ENCODE peak calls at places on chromosomes 2 and 18, in nine cellular contexts. V is A549, W is GM23338, Q is HCT116, S is GM12878, A is HepG2, Z is Panc1, J is K562, R is SK-N-SH. D is an unnamed sample.

GRCh38 chr2:54166121-54166773 is 50.8 kb downstream of the ACYP2 start:
- DNase-seq in V (no peak), Q (no peak), R (no peak), J (no peak), S (no peak), W (no peak), Z (no peak), A (no peak), D (no peak)

GRCh38 chr2:5981241-5982055 is 289.3 kb downstream of the SOX11 start:
- DNase-seq in Q (no peak), V (no peak), R (peak), Z (no peak), A (no peak), W (peak), J (no peak), S (no peak), D (no peak)

GRCh38 chr18:67893896-67894295 is 377.4 kb upstream of the DSEL start:
- DNase-seq in J (no peak), Z (no peak), Q (no peak), V (no peak), W (no peak), R (no peak), A (no peak), S (no peak), D (no peak)

GRCh38 chr2:225615514-225615913 is 216.0 kb downstream of the NYAP2 start:
- DNase-seq in R (no peak), W (no peak), Q (no peak), A (no peak), V (no peak), Z (no peak), J (no peak), S (no peak), D (no peak)

GRCh38 chr18:67730884-67731283 is 214.4 kb upstream of the DSEL start:
- DNase-seq in J (no peak), W (no peak), A (no peak), Z (peak), V (peak), Q (no peak), S (no peak), R (no peak), D (no peak)

GRCh38 chr2:138476186-138476585 is 25.4 kb upstream of the SPOPL start:
- DNase-seq in Q (no peak), V (no peak), Z (no peak), S (no peak), W (no peak), R (no peak), A (no peak), J (no peak), D (no peak)

GRCh38 chr2:33457588-33458247 is 18.7 kb upstream of the RASGRP3 start:
- DNase-seq in W (no peak), A (no peak), Q (no peak), R (no peak), V (no peak), S (no peak), J (no peak), Z (no peak), D (no peak)

GRCh38 chr2:9984217-9984739 is 32.8 kb downstream of the GRHL1 start:
- DNase-seq in S (peak), R (peak), W (peak), A (peak), Q (peak), V (peak), Z (peak), J (peak), D (no peak)

GRCh38 chr18:11666176-11666575 is 22.9 kb upstream of the GNAL start:
- DNase-seq in J (no peak), R (no peak), S (no peak), W (no peak), V (no peak), Z (no peak), Q (no peak), A (no peak), D (no peak)

GRCh38 chr2:73163522-73164367 is 38.6 kb upstream of the NOTO start:
- DNase-seq in V (peak), Q (peak), Z (peak), S (no peak), J (peak), A (peak), R (peak), W (peak), D (peak)

GRCh38 chr2:238389985-238390682 is 36.6 kb upstream of the ASB1 start:
- DNase-seq in Q (no peak), W (no peak), Z (no peak), J (no peak), R (no peak), S (no peak), A (no peak), V (no peak), D (no peak)

GRCh38 chr18:75545189-75545588 is 117.7 kb upstream of the SMIM21 start:
- DNase-seq in Z (no peak), J (no peak), W (no peak), S (no peak), Q (no peak), A (no peak), R (no peak), V (no peak), D (no peak)

GRCh38 chr18:75546964-75547363 is 119.5 kb upstream of the SMIM21 start:
- DNase-seq in Z (no peak), W (peak), R (no peak), S (no peak), Q (no peak), V (no peak), A (no peak), J (peak), D (no peak)

GRCh38 chr18:75551071-75551470 is 123.6 kb upstream of the SMIM21 start:
- DNase-seq in A (no peak), W (no peak), Z (no peak), R (no peak), Q (no peak), S (no peak), V (no peak), J (no peak), D (peak)

GRCh38 chr18:75544496-75544895 is 117.0 kb upstream of the SMIM21 start:
- DNase-seq in A (no peak), V (no peak), R (no peak), J (no peak), W (no peak), Q (peak), Z (no peak), S (no peak), D (no peak)

DNA sequence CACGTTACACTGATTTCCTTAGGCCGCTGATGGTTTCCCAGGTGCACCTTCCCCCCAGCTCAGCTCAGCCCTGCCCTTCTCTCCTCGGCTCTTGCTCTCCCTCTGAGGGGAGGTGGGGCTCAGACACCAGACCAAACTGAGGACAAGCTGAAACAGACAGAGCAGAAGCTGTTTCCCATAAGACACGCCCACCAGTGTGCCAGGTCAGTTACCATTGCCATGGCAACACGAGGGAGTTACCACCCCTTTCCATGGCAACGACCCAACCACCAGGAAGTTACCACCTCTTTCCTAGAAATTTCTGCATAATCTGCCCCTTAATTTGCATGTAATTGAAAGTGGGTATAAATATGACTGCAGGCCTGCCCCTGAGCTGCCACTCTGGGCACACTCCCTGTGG is 120.8 kb upstream of the SMIM21 start:
- DNase-seq in V (no peak), J (no peak), Q (peak), S (no peak), R (peak), A (no peak), Z (no peak), W (peak), D (peak)
- TF ChIP-seq REST in V (no peak), J (no peak), Q (no peak), S (no peak), R (no peak), A (no peak), Z (no peak), W (no peak), D (no peak)

GRCh38 chr2:156181208-156181607 is 151.3 kb downstream of the NR4A2 start:
- DNase-seq in J (no peak), V (no peak), W (peak), R (no peak), Q (no peak), Z (no peak), S (no peak), A (no peak), D (no peak)

GRCh38 chr2:156177654-156178053 is 154.9 kb downstream of the NR4A2 start:
- DNase-seq in J (no peak), A (peak), Q (no peak), S (no peak), V (no peak), W (no peak), R (no peak), Z (no peak), D (no peak)

DNA sequence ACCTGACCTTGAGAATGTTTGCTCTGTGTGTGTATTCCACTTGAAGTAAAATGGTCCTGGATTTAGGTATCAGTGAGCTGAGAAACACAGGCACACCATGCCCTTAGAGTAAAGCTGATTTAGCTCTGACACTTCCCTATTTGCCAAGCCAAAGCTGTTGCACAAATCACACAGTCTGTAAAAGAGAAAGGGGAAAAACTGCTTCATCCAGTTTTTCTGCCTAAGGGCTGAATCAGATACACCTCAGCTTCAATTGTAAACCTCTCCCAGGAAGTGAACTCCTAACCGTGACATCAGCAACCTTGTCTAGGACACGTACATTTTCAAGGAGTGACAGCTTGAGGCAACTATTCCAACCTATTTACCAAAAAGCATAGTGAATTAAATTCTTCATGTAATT is 150.4 kb downstream of the NR4A2 start:
- DNase-seq in S (no peak), W (no peak), Q (peak), A (peak), J (no peak), R (no peak), Z (no peak), V (no peak), D (no peak)
- TF ChIP-seq REST in S (no peak), W (no peak), Q (no peak), A (no peak), J (no peak), R (no peak), Z (no peak), V (no peak), D (no peak)

GRCh38 chr2:200180943-200181342 is 125.5 kb upstream of the SPATS2L start:
- DNase-seq in V (no peak), A (no peak), S (no peak), Z (no peak), W (no peak), J (no peak), Q (no peak), R (no peak), D (no peak)

GRCh38 chr2:200179201-200179600 is 127.3 kb upstream of the SPATS2L start:
- DNase-seq in S (no peak), J (no peak), Z (no peak), Q (no peak), A (no peak), W (no peak), R (no peak), V (no peak), D (no peak)

GRCh38 chr2:200181732-200182131 is 124.8 kb upstream of the SPATS2L start:
- DNase-seq in J (no peak), R (no peak), S (no peak), W (no peak), A (no peak), V (no peak), Z (no peak), Q (no peak), D (no peak)

GRCh38 chr2:200174433-200175216 is 131.9 kb upstream of the SPATS2L start:
- DNase-seq in Q (no peak), V (no peak), J (peak), A (no peak), R (no peak), S (no peak), Z (no peak), W (peak), D (no peak)

DNA sequence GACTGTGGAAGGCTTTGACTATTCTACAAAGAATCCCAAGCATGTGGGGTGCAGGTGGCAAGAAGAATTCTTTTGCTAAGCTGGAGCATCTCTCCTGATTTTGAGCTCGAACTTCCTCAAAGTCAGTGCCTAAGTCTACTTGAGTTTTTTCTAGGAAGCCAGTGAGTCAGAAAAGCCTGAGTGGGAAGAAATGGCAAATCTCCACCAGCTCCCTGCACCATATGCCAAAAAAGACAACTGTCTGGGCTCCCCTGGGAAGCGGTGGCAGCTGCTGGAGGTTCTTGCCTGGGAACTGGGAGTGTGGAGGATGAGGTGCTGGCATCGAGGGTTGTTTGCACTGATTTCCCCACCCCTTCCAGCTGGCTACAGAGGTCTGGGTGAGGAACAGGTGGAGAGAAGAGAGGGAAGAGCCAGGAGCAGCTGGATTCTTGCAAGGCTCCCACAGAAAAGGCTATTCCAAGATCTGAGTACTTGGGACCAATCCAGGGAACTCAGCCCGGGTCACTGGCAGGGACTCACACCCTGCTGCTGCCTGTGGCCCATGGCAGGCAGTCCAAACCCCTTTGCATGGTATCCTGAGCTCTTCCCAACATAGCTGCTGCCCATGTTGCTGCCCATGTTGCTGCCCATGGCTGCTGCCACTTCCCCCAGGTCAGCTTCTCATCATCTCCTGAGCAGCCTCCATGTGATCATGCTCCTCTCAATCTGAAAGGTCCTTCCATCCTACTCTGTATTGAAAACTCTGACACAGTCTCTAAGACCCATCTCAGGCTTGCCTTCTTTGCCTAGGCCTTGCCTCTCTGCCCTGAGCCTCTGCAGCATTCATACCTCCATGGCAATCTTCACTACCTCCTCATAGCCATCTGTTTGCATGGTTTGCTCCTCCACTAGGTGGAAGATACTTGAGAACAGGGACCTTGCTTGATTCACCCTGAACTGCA is 128.3 kb upstream of the SPATS2L start:
- DNase-seq in Z (no peak), W (no peak), A (no peak), V (no peak), S (no peak), R (no peak), J (no peak), Q (no peak), D (no peak)
- TF ChIP-seq REST in Z (no peak), W (no peak), A (no peak), V (no peak), S (no peak), R (no peak), J (no peak), Q (no peak), D (no peak)

DNA sequence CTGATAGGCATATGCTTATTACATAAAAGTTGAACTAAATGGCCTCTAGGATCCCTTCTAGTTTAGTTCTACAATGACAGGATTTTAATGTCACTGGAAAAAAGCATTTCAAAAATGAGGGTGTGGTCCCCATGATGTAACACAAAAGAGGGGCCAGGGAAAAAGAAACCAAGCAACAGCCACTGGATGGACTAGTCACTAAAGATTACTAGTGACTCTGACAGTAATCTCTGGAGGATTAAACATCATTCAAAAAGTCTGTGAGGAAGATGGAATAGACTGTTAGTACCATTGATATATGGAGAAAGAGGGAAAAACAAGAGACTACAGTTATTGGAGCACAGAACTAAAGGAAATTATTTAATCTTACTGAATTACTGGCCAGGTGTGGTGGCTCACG is 22.5 kb downstream of the SEPTIN10 start:
- DNase-seq in A (no peak), W (no peak), Q (no peak), R (no peak), J (no peak), S (no peak), V (no peak), Z (no peak), D (no peak)
- TF ChIP-seq REST in A (no peak), W (no peak), Q (no peak), R (no peak), J (no peak), S (no peak), V (no peak), Z (no peak), D (no peak)

GRCh38 chr2:180520206-180520605 is 460.2 kb upstream of the UBE2E3 start:
- DNase-seq in A (no peak), R (no peak), Q (peak), V (no peak), W (no peak), Z (no peak), S (no peak), J (no peak), D (no peak)
- TF ChIP-seq REST in A (no peak), R (no peak), Q (no peak), V (no peak), W (no peak), Z (no peak), S (no peak), J (no peak), D (no peak)

D was measured in HL-60.